ENCODE peak calls at places on chromosomes 7 and 10, in eight cellular contexts. J is fibroblast of mammary gland, Q is mucosa of descending colon, Y is heart left ventricle, I is ELR, L is tibial artery, M is body of pancreas, E is prostate gland. R is an unnamed sample.
A peak's percentile ranks its signal among the peaks of the same experiment; 100 is the strongest.

GRCh38 chr7:4837814-4838625 is 23.8 kb downstream of the PAPOLB start:
- DNase-seq in J (no peak), Q (no peak), Y (no peak), I (no peak), L (no peak), M (no peak), E (no peak), R (peak; percentile 31)

GRCh38 chr10:99958287-99958686 is 51.5 kb downstream of the DNMBP start:
- DNase-seq in J (peak; percentile 68), Q (no peak), Y (no peak), I (no peak), L (no peak), M (no peak), E (no peak), R (no peak)

GRCh38 chr7:50400114-50400513 is 50.0 kb downstream of the FIGNL1 start:
- DNase-seq in J (no peak), Q (no peak), Y (no peak), I (no peak), L (no peak), M (no peak), E (no peak), R (no peak)

GRCh38 chr7:27156508-27156898 is at the start of gene HOXA7:
- DNase-seq in J (peak; percentile 75), Q (peak; percentile 77), Y (peak; percentile 39), I (peak; percentile 87), L (no peak), M (no peak), E (no peak), R (peak; percentile 83)

GRCh38 chr10:114623661-114624294 is 34.3 kb downstream of the ABLIM1 start:
- DNase-seq in J (peak; percentile 77), Q (no peak), Y (no peak), I (peak; percentile 86), L (peak; percentile 41), M (peak; percentile 52), E (peak; percentile 51), R (no peak)

GRCh38 chr7:127251458-127252379 is 1.0 kb downstream of the GRM8 start:
- DNase-seq in J (no peak), Q (peak; percentile 32), Y (no peak), I (no peak), L (no peak), M (peak; percentile 21), E (no peak), R (no peak)

GRCh38 chr7:129401968-129402860 is 32.0 kb upstream of the STRIP2 start:
- DNase-seq in J (peak; percentile 3), Q (no peak), Y (no peak), I (peak; percentile 19), L (no peak), M (no peak), E (no peak), R (no peak)

GRCh38 chr10:71868192-71868697 is 17.2 kb upstream of the PSAP start:
- DNase-seq in J (peak; percentile 84), Q (peak; percentile 59), Y (no peak), I (peak; percentile 74), L (peak; percentile 75), M (peak; percentile 35), E (no peak), R (no peak)

GRCh38 chr10:1536341-1536740 is 201.0 kb downstream of the ADARB2 start:
- DNase-seq in J (no peak), Q (no peak), Y (no peak), I (no peak), L (no peak), M (no peak), E (no peak), R (peak; percentile 6)

GRCh38 chr7:112132123-112132694 is 74.0 kb downstream of the DOCK4 start:
- DNase-seq in J (no peak), Q (no peak), Y (no peak), I (no peak), L (no peak), M (no peak), E (no peak), R (no peak)

GRCh38 chr7:6438427-6438826 is 9.3 kb downstream of the DAGLB start:
- DNase-seq in J (no peak), Q (no peak), Y (no peak), I (no peak), L (no peak), M (no peak), E (no peak), R (no peak)

GRCh38 chr10:103905441-103905840 is 12.5 kb downstream of the STN1 start:
- DNase-seq in J (no peak), Q (no peak), Y (no peak), I (no peak), L (no peak), M (no peak), E (no peak), R (no peak)

GRCh38 chr7:136348142-136348541 is 371.0 kb upstream of the MTPN start:
- DNase-seq in J (no peak), Q (no peak), Y (no peak), I (no peak), L (no peak), M (no peak), E (no peak), R (no peak)

GRCh38 chr7:70583965-70584883 is 547.7 kb upstream of the GALNT17 start:
- DNase-seq in J (no peak), Q (no peak), Y (no peak), I (no peak), L (no peak), M (no peak), E (no peak), R (no peak)

GRCh38 chr7:149454006-149454405 is 6.9 kb downstream of the ZNF777 start:
- DNase-seq in J (no peak), Q (no peak), Y (no peak), I (no peak), L (no peak), M (no peak), E (no peak), R (no peak)

GRCh38 chr7:112036071-112036470 is 170.1 kb downstream of the DOCK4 start:
- DNase-seq in J (no peak), Q (no peak), Y (no peak), I (peak; percentile 68), L (no peak), M (no peak), E (no peak), R (no peak)

GRCh38 chr10:129853236-129853946 is 110.7 kb downstream of the EBF3 start:
- DNase-seq in J (peak; percentile 11), Q (peak; percentile 49), Y (no peak), I (peak; percentile 19), L (no peak), M (no peak), E (no peak), R (no peak)

GRCh38 chr7:70812511-70812910 is 319.4 kb upstream of the GALNT17 start:
- DNase-seq in J (no peak), Q (no peak), Y (no peak), I (no peak), L (no peak), M (no peak), E (no peak), R (no peak)

GRCh38 chr10:124997791-124998623 is 56.1 kb downstream of the ZRANB1 start:
- DNase-seq in J (no peak), Q (peak; percentile 3), Y (no peak), I (no peak), L (peak; percentile 22), M (peak; percentile 13), E (no peak), R (no peak)

GRCh38 chr10:128468462-128468861 is 342.2 kb upstream of the MKI67 start:
- DNase-seq in J (no peak), Q (no peak), Y (no peak), I (no peak), L (no peak), M (no peak), E (peak; percentile 54), R (no peak)

GRCh38 chr7:526474-527034 is 6.9 kb upstream of the PDGFA start:
- DNase-seq in J (no peak), Q (no peak), Y (no peak), I (no peak), L (no peak), M (no peak), E (no peak), R (no peak)

GRCh38 chr7:130875265-130875741 is 141.3 kb upstream of the KLF14 start:
- DNase-seq in J (peak; percentile 49), Q (peak; percentile 70), Y (no peak), I (peak; percentile 67), L (no peak), M (peak; percentile 73), E (no peak), R (no peak)

GRCh38 chr7:151936207-151936606 is 20.0 kb upstream of the GALNTL5 start:
- DNase-seq in J (no peak), Q (no peak), Y (no peak), I (no peak), L (no peak), M (no peak), E (no peak), R (no peak)